ENCODE peak calls at places on chromosomes 3 and 15, in ten cellular contexts. K, E, O, U, L, W, X, S, V and A are unnamed samples.

GRCh38 chr15:88142141-88142540 is 114.4 kb downstream of the NTRK3 start:
- DNase-seq in X (no peak), S (no peak), W (no peak), K (no peak), E (no peak), L (no peak), V (no peak), U (no peak), O (no peak), A (no peak)

GRCh38 chr3:38579551-38580449 is 69.7 kb downstream of the SCN5A start:
- DNase-seq in W (no peak), L (no peak), O (no peak), K (peak; percentile 52), E (peak; percentile 70), V (peak; percentile 6), U (peak; percentile 53), S (no peak), X (no peak), A (no peak)

GRCh38 chr3:101809178-101810022 is 30.4 kb downstream of the NXPE3 start:
- DNase-seq in S (peak; percentile 23), X (peak; percentile 74), V (peak; percentile 27), E (no peak), W (peak; percentile 57), U (no peak), L (peak; percentile 54), O (no peak), K (peak; percentile 39), A (no peak)

GRCh38 chr3:118890186-118890585 is 144.5 kb downstream of the IGSF11 start:
- DNase-seq in O (no peak), U (no peak), E (no peak), V (no peak), W (no peak), L (no peak), S (no peak), X (no peak), K (no peak), A (no peak)

GRCh38 chr15:76996526-76997401 is 1.8 kb downstream of the PSTPIP1 start:
- DNase-seq in V (no peak), L (no peak), X (peak; percentile 41), O (no peak), U (no peak), S (peak; percentile 40), W (no peak), E (peak; percentile 88), K (peak; percentile 53), A (no peak)

GRCh38 chr3:113658107-113658506 is 38.3 kb downstream of the USF3 start:
- DNase-seq in S (no peak), L (no peak), V (no peak), W (no peak), O (no peak), K (no peak), U (no peak), E (no peak), X (no peak), A (no peak)

GRCh38 chr15:58357529-58358476 is 74.0 kb upstream of the LIPC start:
- DNase-seq in S (no peak), E (no peak), V (no peak), W (peak; percentile 29), U (no peak), X (no peak), K (no peak), O (no peak), L (no peak), A (no peak)

GRCh38 chr3:140319801-140320200 is 358.1 kb upstream of the TRIM42 start:
- DNase-seq in U (no peak), K (no peak), V (no peak), L (no peak), W (no peak), S (no peak), X (no peak), O (no peak), E (no peak), A (no peak)

GRCh38 chr15:74449643-74450205 is 11.2 kb downstream of the UBL7 start:
- DNase-seq in O (no peak), U (no peak), L (no peak), W (no peak), E (peak; percentile 47), V (no peak), S (no peak), X (no peak), K (no peak), A (no peak)

GRCh38 chr3:33438284-33438668 is 1.9 kb downstream of the UBP1 start:
- DNase-seq in K (no peak), S (no peak), E (no peak), V (no peak), U (no peak), X (peak; percentile 36), O (no peak), W (peak; percentile 9), L (peak; percentile 47), A (no peak)

GRCh38 chr3:189652042-189652441 is 20.9 kb downstream of the TP63 start:
- DNase-seq in O (no peak), S (no peak), E (no peak), W (peak; percentile 16), L (no peak), X (peak; percentile 32), K (peak; percentile 0), U (no peak), V (no peak), A (no peak)

GRCh38 chr3:12695916-12696315 is 32.0 kb upstream of the RAF1 start:
- DNase-seq in S (no peak), E (no peak), O (no peak), X (no peak), U (no peak), V (no peak), K (no peak), L (no peak), W (no peak), A (no peak)

GRCh38 chr15:66167854-66168253 is 85.7 kb downstream of the MEGF11 start:
- DNase-seq in V (no peak), O (no peak), L (no peak), K (no peak), S (no peak), E (no peak), W (no peak), U (no peak), X (no peak), A (no peak)

GRCh38 chr3:126926684-126927404 is 56.1 kb upstream of the PLXNA1 start:
- DNase-seq in W (no peak), S (no peak), K (no peak), L (peak; percentile 43), U (peak; percentile 67), E (peak; percentile 71), V (no peak), O (peak; percentile 76), X (peak; percentile 76), A (no peak)

GRCh38 chr3:54085936-54086335 is 36.4 kb upstream of the CACNA2D3 start:
- DNase-seq in S (no peak), X (no peak), O (no peak), U (no peak), W (no peak), L (no peak), V (no peak), E (no peak), K (no peak), A (no peak)

GRCh38 chr3:54087581-54088410 is 34.6 kb upstream of the CACNA2D3 start:
- DNase-seq in K (peak; percentile 30), W (no peak), U (no peak), L (no peak), O (peak; percentile 54), E (no peak), V (no peak), X (no peak), S (no peak), A (no peak)

GRCh38 chr3:54083901-54084300 is 38.5 kb upstream of the CACNA2D3 start:
- DNase-seq in L (no peak), W (no peak), U (no peak), S (no peak), V (no peak), K (no peak), E (no peak), O (no peak), X (no peak), A (no peak)

GRCh38 chr3:54086639-54087405 is 35.5 kb upstream of the CACNA2D3 start:
- DNase-seq in L (no peak), E (no peak), X (no peak), K (no peak), O (no peak), W (no peak), S (no peak), U (no peak), V (no peak), A (no peak)
- TF ChIP-seq CTCF in L (no peak), E (no peak), X (no peak), K (no peak), O (no peak), W (no peak), S (no peak), U (no peak), V (no peak), A (no peak)

GRCh38 chr3:147393261-147393964 is 12.9 kb downstream of the ZIC4 start:
- DNase-seq in S (no peak), W (no peak), X (no peak), K (peak; percentile 88), U (no peak), E (peak; percentile 74), V (no peak), O (peak; percentile 76), L (no peak), A (no peak)
- H3K4me3 ChIP-seq in S (no peak overlapping the region), W (no peak overlapping the region), X (no peak overlapping the region), K (peak overlapping the region; percentile 62), U (peak overlapping the region; percentile 26), E (peak overlapping the region; percentile 33), V (peak overlapping the region; percentile 20), O (peak overlapping the region; percentile 74), L (no peak overlapping the region), A (no peak overlapping the region)

DNA sequence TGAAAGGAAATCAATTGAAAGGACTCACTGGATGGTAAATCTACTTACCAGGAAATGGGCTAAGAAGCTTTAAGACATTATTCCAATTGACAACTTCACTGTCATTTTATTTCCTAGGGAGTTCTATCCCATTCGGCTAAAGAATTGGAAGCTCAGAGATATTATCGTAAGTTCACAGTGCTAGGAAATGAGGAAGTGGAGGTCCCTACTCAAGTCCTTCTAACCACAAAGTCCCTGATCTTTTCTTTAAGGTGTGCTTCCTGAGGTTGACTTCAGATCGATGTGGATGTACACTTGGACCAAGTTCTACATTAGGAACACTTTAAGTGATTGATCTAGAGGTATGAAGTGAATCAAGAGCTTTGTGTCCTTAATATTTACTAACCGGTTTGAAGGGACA is 63.6 kb downstream of the MDFIC2 start:
- DNase-seq in K (no peak), E (no peak), O (no peak), V (no peak), S (no peak), X (no peak), U (no peak), W (no peak), L (no peak), A (no peak)
- TF ChIP-seq CTCF in K (no peak), E (no peak), O (no peak), V (no peak), S (no peak), X (no peak), U (no peak), W (no peak), L (no peak), A (no peak)

DNA sequence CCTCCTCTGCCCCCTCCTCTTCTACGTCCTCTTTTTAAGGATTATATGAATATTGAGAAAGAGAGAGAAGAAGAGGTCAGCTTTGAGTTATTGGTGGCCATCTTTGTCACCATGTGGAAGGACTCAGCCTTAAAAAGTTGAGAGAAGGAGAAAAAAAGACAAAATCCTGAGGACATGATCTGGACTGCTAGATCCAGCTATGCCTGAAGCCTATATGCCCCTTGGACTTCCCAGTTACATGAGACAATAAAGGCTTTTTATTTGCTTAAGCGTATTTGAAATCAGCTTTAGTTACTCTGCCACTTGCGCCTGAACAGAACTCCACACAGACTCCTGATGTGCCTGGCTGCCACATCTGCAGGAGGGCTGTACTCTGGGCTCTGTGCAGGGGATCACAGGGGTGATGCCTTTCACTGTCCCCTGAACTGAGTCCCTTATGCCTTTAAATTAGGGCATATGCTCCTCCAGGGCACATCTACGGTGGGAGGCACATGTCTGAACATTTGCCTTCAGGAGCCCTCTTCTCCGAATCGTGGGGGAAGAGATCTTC is 13.9 kb upstream of the PLA2G4E start:
- DNase-seq in X (no peak), E (no peak), O (no peak), V (no peak), S (no peak), U (no peak), K (no peak), L (no peak), W (no peak), A (no peak)
- H3K4me3 ChIP-seq in X (no peak overlapping the region), E (no peak overlapping the region), O (no peak overlapping the region), V (no peak overlapping the region), S (no peak overlapping the region), U (no peak overlapping the region), K (no peak overlapping the region), L (no peak overlapping the region), W (no peak overlapping the region), A (no peak overlapping the region)